ENCODE peak calls at places on chromosomes 4 and X, in four cellular contexts. C is GM12878, D is K562, K is HepG2. S is an unnamed sample.

GRCh38 chr4:5036239-5036638 is 15.0 kb upstream of the STK32B start:
- DNase-seq in C (no peak), D (peak), K (no peak), S (no peak)

GRCh38 chr4:128549636-128550035 is 259.9 kb upstream of the JADE1 start:
- DNase-seq in C (no peak), D (no peak), K (no peak), S (no peak)

GRCh38 chrX:2967998-2968909 is 38.1 kb upstream of the ARSH start:
- DNase-seq in C (no peak), D (no peak), K (no peak), S (no peak)

GRCh38 chr4:40164459-40164858 is 32.4 kb upstream of the RHOH start:
- DNase-seq in C (no peak), D (no peak), K (no peak), S (no peak)

GRCh38 chrX:80876877-80877276 is 67.2 kb upstream of the BRWD3 start:
- DNase-seq in C (peak), D (no peak), K (peak), S (peak)

GRCh38 chr4:5027366-5027765 is 8.1 kb upstream of the CYTL1 start:
- DNase-seq in C (no peak), D (no peak), K (no peak), S (no peak)

GRCh38 chr4:25144870-25145481 is 15.3 kb downstream of the SEPSECS start:
- DNase-seq in C (no peak), D (peak), K (no peak), S (peak)

GRCh38 chr4:83922419-83922818 is 386.5 kb downstream of the GPAT3 start:
- DNase-seq in C (no peak), D (no peak), K (no peak), S (no peak)

GRCh38 chr4:10584042-10584441 is 100.5 kb downstream of the CLNK start:
- DNase-seq in C (peak), D (no peak), K (peak), S (no peak)

GRCh38 chr4:13547563-13548041 is 3.3 kb upstream of the NKX3-2 start:
- DNase-seq in C (no peak), D (no peak), K (no peak), S (no peak)

GRCh38 chr4:122665148-122665547 is 44.3 kb upstream of the IL21 start:
- DNase-seq in C (no peak), D (no peak), K (no peak), S (no peak)

GRCh38 chrX:70592091-70592490 is 147.5 kb downstream of the DLG3 start:
- DNase-seq in C (no peak), D (no peak), K (no peak), S (peak)

GRCh38 chrX:27555514-27555913 is 34.6 kb upstream of the DCAF8L2 start:
- DNase-seq in C (no peak), D (no peak), K (peak), S (peak)

GRCh38 chr4:185202984-185203379 is 818 bp downstream of the CFAP97 start:
- DNase-seq in C (no peak), D (no peak), K (no peak), S (no peak)

GRCh38 chr4:136687596-136687995 is 844.7 kb downstream of the PCDH18 start:
- DNase-seq in C (no peak), D (no peak), K (no peak), S (no peak)

GRCh38 chr4:176273741-176274140 is 4.7 kb upstream of the ASB5 start:
- DNase-seq in C (no peak), D (no peak), K (no peak), S (no peak)

GRCh38 chrX:114584983-114585842 is 1.3 kb downstream of the HTR2C start:
- DNase-seq in C (no peak), D (no peak), K (no peak), S (no peak)

GRCh38 chr4:4631150-4631549 is 89.3 kb upstream of the STX18 start:
- DNase-seq in C (peak), D (no peak), K (no peak), S (no peak)

GRCh38 chr4:124111922-124112321 is 600.6 kb downstream of the ANKRD50 start:
- DNase-seq in C (no peak), D (no peak), K (peak), S (peak)

GRCh38 chrX:115897956-115898355 is 272.6 kb upstream of the AGTR2 start:
- DNase-seq in C (no peak), D (no peak), K (no peak), S (no peak)

GRCh38 chr4:177511611-177512010 is 69.4 kb upstream of the AGA start:
- DNase-seq in C (no peak), D (no peak), K (no peak), S (no peak)

GRCh38 chr4:89535251-89535650 is 227.7 kb upstream of the GPRIN3 start:
- DNase-seq in C (no peak), D (no peak), K (no peak), S (no peak)

GRCh38 chr4:15150636-15151432 is 148.6 kb downstream of the CPEB2 start:
- DNase-seq in C (no peak), D (peak), K (no peak), S (no peak)

GRCh38 chr4:165192500-165192898 is 14.9 kb upstream of the KLHL2 start:
- DNase-seq in C (no peak), D (no peak), K (no peak), S (no peak)

GRCh38 chr4:117385531-117385930 is 300.2 kb upstream of the TRAM1L1 start:
- DNase-seq in C (no peak), D (no peak), K (no peak), S (no peak)

GRCh38 chr4:139918591-139918990 is 235.4 kb downstream of the MAML3 start:
- DNase-seq in C (no peak), D (no peak), K (no peak), S (no peak)

GRCh38 chr4:1470393-1470670 is 64.1 kb upstream of the NKX1-1 start:
- DNase-seq in C (no peak), D (no peak), K (no peak), S (no peak)

GRCh38 chr4:65510976-65511375 is 159.3 kb downstream of the EPHA5 start:
- DNase-seq in C (no peak), D (no peak), K (no peak), S (no peak)

GRCh38 chr4:140426610-140427103 is 791 bp downstream of the CLGN start:
- DNase-seq in C (no peak), D (peak), K (peak), S (no peak)

GRCh38 chr4:129278868-129279267 is 182.9 kb downstream of the C4orf33 start:
- DNase-seq in C (no peak), D (no peak), K (no peak), S (no peak)

GRCh38 chr4:90064196-90064595 is 63.0 kb upstream of the CCSER1 start:
- DNase-seq in C (no peak), D (no peak), K (no peak), S (no peak)

GRCh38 chr4:1869530-1870327 is 1.5 kb upstream of the NSD2 start:
- DNase-seq in C (no peak), D (peak), K (no peak), S (no peak)

GRCh38 chr4:171049380-171049779 is 763.8 kb upstream of the GALNTL6 start:
- DNase-seq in C (no peak), D (no peak), K (no peak), S (no peak)

GRCh38 chrX:119790977-119791436 is 423 bp downstream of the RPL39 start:
- DNase-seq in C (no peak), D (peak), K (peak), S (no peak)

GRCh38 chrX:134520860-134521390 is 61.0 kb downstream of the HPRT1 start:
- DNase-seq in C (no peak), D (peak), K (peak), S (peak)

GRCh38 chr4:168411318-168412150 is 68.8 kb downstream of the DDX60L start:
- DNase-seq in C (no peak), D (no peak), K (no peak), S (no peak)

GRCh38 chrX:9676738-9677097 is 88.9 kb downstream of the GPR143 start:
- DNase-seq in C (no peak), D (no peak), K (no peak), S (no peak)

GRCh38 chr4:43330288-43330687 is 437.8 kb downstream of the GRXCR1 start:
- DNase-seq in C (no peak), D (no peak), K (no peak), S (no peak)

GRCh38 chr4:78513411-78513975 is 38.1 kb upstream of the ANXA3 start:
- DNase-seq in C (no peak), D (no peak), K (peak), S (no peak)

GRCh38 chr4:78520808-78521226 is 30.8 kb upstream of the ANXA3 start:
- DNase-seq in C (no peak), D (no peak), K (no peak), S (no peak)

GRCh38 chr4:78518551-78518950 is 33.0 kb upstream of the ANXA3 start:
- DNase-seq in C (no peak), D (no peak), K (no peak), S (no peak)

GRCh38 chr4:78519962-78520361 is 31.6 kb upstream of the ANXA3 start:
- DNase-seq in C (no peak), D (no peak), K (no peak), S (no peak)

DNA sequence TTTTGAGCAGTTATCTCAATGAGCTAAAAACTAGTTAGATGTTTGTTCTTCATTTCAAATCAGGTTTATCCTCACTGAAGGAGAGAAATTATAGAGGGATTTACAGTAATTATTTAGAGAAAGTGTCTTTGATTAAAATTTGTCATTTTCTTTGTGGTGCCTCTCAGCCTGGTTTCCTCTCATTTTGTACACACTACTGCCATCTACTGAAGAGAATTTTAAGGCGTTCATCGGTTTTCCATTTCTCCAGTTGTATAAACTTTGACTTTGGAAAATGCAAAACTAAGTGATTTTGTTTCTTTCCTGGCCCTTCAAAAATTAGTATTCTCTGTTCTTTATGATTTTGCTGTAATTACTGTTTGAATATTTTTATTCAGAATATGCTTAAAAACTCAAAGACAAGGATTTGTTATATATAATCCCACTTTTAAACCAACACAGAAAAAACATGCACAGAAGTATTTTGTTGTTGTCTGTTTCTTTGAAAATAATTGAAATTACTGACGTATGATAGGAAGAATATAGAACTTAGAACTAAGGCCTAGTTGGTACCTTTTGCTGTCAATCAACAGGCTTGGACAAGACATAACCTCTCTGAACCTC is 34.4 kb upstream of the ANXA3 start:
- DNase-seq in C (no peak), D (peak), K (peak), S (peak)
- TF ChIP-seq HDAC2 in C (no peak), D (no peak), K (no peak), S (no peak)

DNA sequence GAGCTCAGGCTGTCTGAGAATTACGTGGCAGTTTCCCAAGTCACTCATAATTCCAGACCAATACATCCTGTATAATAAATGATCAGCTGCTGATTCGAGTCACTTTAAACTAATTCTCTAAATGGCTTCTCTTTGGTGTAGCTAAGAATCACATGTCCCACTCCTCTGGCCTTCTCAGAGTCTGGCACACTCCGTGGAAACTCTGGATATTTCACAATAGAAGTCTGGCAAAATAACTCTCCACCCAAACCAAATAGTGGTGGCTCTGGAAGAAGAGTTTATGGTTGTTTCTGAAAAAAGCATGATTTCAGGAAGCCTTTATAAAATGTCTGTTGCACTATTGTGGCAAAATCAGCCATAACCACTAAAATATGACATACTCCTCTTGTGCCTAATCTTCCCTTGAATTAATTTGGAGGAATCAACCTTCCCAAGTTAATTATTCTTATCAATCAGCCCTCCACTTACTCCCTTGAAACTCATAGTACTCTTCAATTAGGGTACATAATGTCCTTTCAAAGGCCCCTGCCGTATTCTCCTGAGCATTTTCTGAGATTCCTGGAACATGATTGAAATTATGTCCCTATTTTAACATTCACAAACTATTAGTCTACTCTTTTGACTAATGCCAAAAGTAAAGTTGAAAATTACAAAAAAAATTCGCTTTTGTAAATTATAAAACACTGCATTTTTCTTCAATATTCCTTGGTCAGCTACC is 991.6 kb downstream of the FAT4 start:
- DNase-seq in C (no peak), D (no peak), K (no peak), S (no peak)
- TF ChIP-seq SMC3 in C (no peak), D (no peak), K (no peak), S (no peak)

GRCh38 chr4:109078724-109079123 is 223.7 kb downstream of the COL25A1 start:
- DNase-seq in C (no peak), D (no peak), K (no peak), S (no peak)
- TF ChIP-seq HDAC2 in C (no peak), D (no peak), K (no peak), S (no peak)

GRCh38 chr4:70705856-70706461 is 15.8 kb upstream of the RUFY3 start:
- DNase-seq in C (no peak), D (no peak), K (no peak), S (no peak)

GRCh38 chr4:70705146-70705855 is 16.5 kb upstream of the RUFY3 start:
- DNase-seq in C (no peak), D (peak), K (peak), S (peak)

GRCh38 chr4:70701271-70701670 is 12.9 kb downstream of the UTP3 start:
- DNase-seq in C (no peak), D (no peak), K (no peak), S (no peak)

GRCh38 chr4:70704333-70705145 is 16.2 kb downstream of the UTP3 start:
- DNase-seq in C (no peak), D (peak), K (peak), S (peak)

GRCh38 chr4:70703695-70704332 is 15.5 kb downstream of the UTP3 start:
- DNase-seq in C (no peak), D (no peak), K (no peak), S (no peak)
- TF ChIP-seq SMC3 in C (no peak), D (no peak), K (no peak), S (no peak)

DNA sequence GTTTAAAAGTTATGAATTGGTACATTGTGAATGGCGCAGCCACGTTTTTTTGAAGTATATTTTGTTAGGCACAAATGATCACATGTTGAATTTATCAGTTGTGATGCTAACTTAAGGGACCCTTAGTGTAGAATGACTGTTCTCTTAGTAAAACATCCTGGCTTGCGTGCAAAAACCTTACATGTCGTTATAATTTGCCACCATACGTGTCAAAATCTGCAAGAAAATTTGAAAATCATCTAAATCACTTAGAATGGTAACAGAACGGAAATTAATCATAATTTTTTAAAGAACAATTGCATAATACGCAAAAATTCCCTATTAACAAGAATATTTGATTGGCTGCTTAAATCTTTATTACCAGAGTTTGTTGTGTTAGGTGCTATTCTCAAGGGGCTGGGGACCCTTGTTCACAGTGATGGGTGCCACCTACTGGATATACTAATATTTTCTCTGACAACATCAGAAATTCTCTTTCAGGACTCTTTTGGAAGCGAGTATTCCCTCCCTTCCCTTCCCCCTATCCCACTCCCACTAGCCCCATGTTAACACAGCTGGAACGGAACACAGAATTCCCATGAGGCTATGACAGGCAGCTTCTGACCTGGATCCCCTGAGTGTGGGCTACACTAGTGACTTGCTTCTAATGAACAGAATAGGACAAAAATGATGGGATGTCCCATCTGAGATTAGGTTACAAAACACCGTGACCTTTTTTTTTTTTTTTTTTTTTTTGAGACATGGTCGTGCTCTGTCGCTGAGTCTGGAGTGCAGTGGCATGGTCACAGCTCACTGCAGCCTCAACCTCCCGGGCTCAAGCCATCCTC is 71.8 kb downstream of the SUPT20HL2 start:
- DNase-seq in C (no peak), D (peak), K (peak), S (peak)
- TF ChIP-seq HDAC2 in C (no peak), D (no peak), K (no peak), S (no peak)

DNA sequence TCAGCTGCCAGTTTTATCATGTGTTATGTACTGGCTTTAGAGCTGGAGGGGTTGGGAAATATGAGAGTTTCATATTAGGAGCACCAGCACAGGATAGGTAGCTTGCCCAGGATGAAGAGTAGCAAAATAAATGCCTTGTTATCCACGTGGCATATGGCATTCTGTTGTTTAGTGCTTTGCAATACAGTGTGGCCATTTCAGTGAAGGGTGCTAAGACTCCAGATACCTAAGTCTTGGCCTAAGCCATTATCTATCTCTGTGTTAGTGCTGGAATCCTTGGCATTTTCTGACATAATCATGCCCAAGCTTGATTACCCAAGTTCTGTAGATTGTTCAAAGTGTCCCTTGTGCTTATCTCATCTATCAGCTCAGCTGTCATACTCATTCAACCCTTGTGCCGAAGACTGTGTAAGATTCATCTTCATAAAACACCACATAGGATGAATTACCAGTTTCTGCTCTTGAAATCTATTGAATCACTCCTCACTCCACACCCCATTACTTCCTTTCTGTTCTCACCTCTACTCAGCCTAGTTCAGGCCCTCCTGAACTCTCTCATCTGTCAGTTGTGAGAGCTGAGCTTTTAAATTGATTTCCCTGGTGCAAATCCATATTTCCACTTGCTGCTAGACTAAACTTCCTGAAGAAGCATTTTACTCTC is 73.5 kb downstream of the CLCN5 start:
- DNase-seq in C (no peak), D (no peak), K (peak), S (no peak)
- TF ChIP-seq SMC3 in C (no peak), D (no peak), K (no peak), S (no peak)

GRCh38 chr4:7741946-7742806 is 197.5 kb downstream of the AFAP1 start:
- DNase-seq in C (no peak), D (no peak), K (no peak), S (no peak)
- TF ChIP-seq HDAC2 in C (no peak), D (no peak), K (no peak), S (no peak)

DNA sequence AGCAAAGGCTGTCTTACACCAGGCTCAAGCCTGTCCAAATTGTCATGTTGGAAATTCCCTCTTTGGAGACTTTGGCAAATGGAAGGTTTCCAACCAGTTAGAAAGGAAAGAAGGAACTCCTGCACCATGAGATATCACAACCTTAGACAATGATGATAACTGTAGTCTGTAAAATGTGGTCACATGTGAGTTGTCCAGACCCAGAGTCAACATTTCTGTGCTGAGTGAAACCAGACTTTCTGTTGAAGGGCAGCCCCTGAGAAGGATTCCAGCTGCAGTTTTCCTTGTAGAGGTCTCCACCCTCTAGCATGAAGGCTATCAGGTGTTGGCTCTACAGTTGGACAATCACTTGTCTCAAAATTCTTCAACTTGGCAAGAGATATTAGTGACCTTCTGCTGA is 82.4 kb downstream of the SOX3 start:
- DNase-seq in C (no peak), D (no peak), K (no peak), S (no peak)
- TF ChIP-seq SMC3 in C (no peak), D (no peak), K (no peak), S (no peak)